ENCODE peak calls at places on chromosome 16, in eight cellular contexts. S is psoas muscle, M is bronchial epithelial cell, U is B cell, G is adrenal gland, Z is thoracic aorta, D is astrocyte of the spinal cord, V is epithelial cell of proximal tubule. Q is an unnamed sample.

GRCh38 chr16:21301895-21302291 is 23.8 kb upstream of the CRYM start:
- DNase-seq in S (no peak), U (no peak), V (no peak), M (no peak), G (no peak), Z (no peak), D (peak), Q (no peak)

GRCh38 chr16:4508806-4509205 is 29.8 kb downstream of the CDIP1 start:
- DNase-seq in U (no peak), M (no peak), G (no peak), D (no peak), V (no peak), S (no peak), Z (no peak), Q (no peak)

GRCh38 chr16:15737140-15737644 is 87.1 kb downstream of the NDE1 start:
- DNase-seq in G (no peak), S (no peak), Z (no peak), U (no peak), D (no peak), M (no peak), V (no peak), Q (no peak)

GRCh38 chr16:89700649-89701424 is 668 bp downstream of the SPATA2L start:
- DNase-seq in S (no peak), U (peak), Z (no peak), M (peak), V (no peak), G (no peak), D (peak), Q (peak)

GRCh38 chr16:88656291-88656980 is 5.6 kb upstream of the CYBA start:
- DNase-seq in V (no peak), S (no peak), M (no peak), Z (no peak), D (no peak), G (no peak), U (no peak), Q (no peak)

GRCh38 chr16:49280022-49280741 is 1.5 kb downstream of the CBLN1 start:
- DNase-seq in G (no peak), S (no peak), U (no peak), D (no peak), V (no peak), Z (no peak), M (no peak), Q (no peak)

GRCh38 chr16:88810868-88811599 is 694 bp downstream of the APRT start:
- DNase-seq in M (peak), G (peak), V (no peak), Z (peak), S (peak), D (peak), U (peak), Q (peak)

GRCh38 chr16:72561-73537 is at the start of gene RHBDF1:
- DNase-seq in G (no peak), M (no peak), S (peak), Z (no peak), U (no peak), D (no peak), V (no peak), Q (peak)

GRCh38 chr16:57036315-57036714 is 47.0 kb downstream of the NLRC5 start:
- DNase-seq in D (no peak), V (no peak), S (no peak), U (no peak), G (no peak), Z (no peak), M (no peak), Q (no peak)

GRCh38 chr16:53654946-53655345 is 48.7 kb downstream of the RPGRIP1L start:
- DNase-seq in S (no peak), D (no peak), Z (no peak), G (no peak), M (no peak), U (no peak), V (no peak), Q (no peak)

GRCh38 chr16:27110524-27110896 is 43.8 kb downstream of the C16orf82 start:
- DNase-seq in M (no peak), U (peak), D (no peak), S (no peak), G (no peak), V (no peak), Z (no peak), Q (no peak)

GRCh38 chr16:28845173-28846079 is 722 bp downstream of the TUFM start:
- DNase-seq in Z (no peak), S (no peak), D (peak), V (no peak), M (peak), U (no peak), G (no peak), Q (peak)

GRCh38 chr16:23852794-23853562 is 17.2 kb downstream of the PRKCB start:
- DNase-seq in D (no peak), M (no peak), V (no peak), S (no peak), G (no peak), U (no peak), Z (no peak), Q (peak)
- TF ChIP-seq CTCF in D (no peak), M (no peak), V (no peak), S (no peak), G (no peak), U (no peak), Z (no peak), Q (no peak)

GRCh38 chr16:17416461-17417221 is 54.1 kb downstream of the XYLT1 start:
- DNase-seq in V (no peak), S (no peak), M (no peak), U (peak), Z (no peak), D (peak), G (no peak), Q (peak)
- TF ChIP-seq CTCF in V (no peak), S (no peak), M (no peak), U (peak), Z (no peak), D (peak), G (peak), Q (peak)

GRCh38 chr16:75550211-75550662 is 5.8 kb downstream of the TMEM231 start:
- DNase-seq in M (peak), Z (no peak), D (peak), U (peak), V (no peak), G (no peak), S (no peak), Q (peak)
- TF ChIP-seq CTCF in M (peak), Z (no peak), D (peak), U (no peak), V (peak), G (peak), S (peak), Q (peak)

GRCh38 chr16:54931041-54931756 is 534 bp downstream of the IRX5 start:
- DNase-seq in U (peak), V (no peak), Z (no peak), S (peak), M (no peak), G (no peak), D (peak), Q (peak)
- TF ChIP-seq CTCF in U (no peak), V (no peak), Z (no peak), S (no peak), M (no peak), G (no peak), D (no peak), Q (no peak)

GRCh38 chr16:61014869-61015268 is 1021.4 kb downstream of the CDH8 start:
- DNase-seq in V (no peak), U (no peak), S (no peak), M (no peak), G (no peak), D (no peak), Z (no peak), Q (no peak)
- TF ChIP-seq CTCF in V (no peak), U (no peak), S (no peak), M (no peak), G (no peak), D (no peak), Z (no peak), Q (no peak)

GRCh38 chr16:69373019-69373418 is 12.8 kb downstream of the TERF2 start:
- DNase-seq in S (no peak), Z (no peak), G (no peak), V (no peak), D (no peak), U (no peak), M (no peak), Q (no peak)

GRCh38 chr16:69366431-69366830 is 14.8 kb upstream of the TMED6 start:
- DNase-seq in M (no peak), D (no peak), G (no peak), S (no peak), Z (no peak), V (no peak), U (no peak), Q (no peak)

GRCh38 chr16:69367980-69368379 is 16.4 kb upstream of the TMED6 start:
- DNase-seq in S (no peak), Z (no peak), D (no peak), U (no peak), M (peak), G (no peak), V (no peak), Q (no peak)

GRCh38 chr16:69376393-69377059 is 9.3 kb downstream of the TERF2 start:
- DNase-seq in D (no peak), Z (no peak), S (no peak), M (no peak), U (no peak), V (no peak), G (no peak), Q (no peak)

GRCh38 chr16:69371564-69371963 is 14.2 kb downstream of the TERF2 start:
- DNase-seq in M (no peak), S (no peak), Z (no peak), G (no peak), V (no peak), U (peak), D (no peak), Q (no peak)
- TF ChIP-seq CTCF in M (no peak), S (no peak), Z (no peak), G (no peak), V (no peak), U (no peak), D (no peak), Q (no peak)

DNA sequence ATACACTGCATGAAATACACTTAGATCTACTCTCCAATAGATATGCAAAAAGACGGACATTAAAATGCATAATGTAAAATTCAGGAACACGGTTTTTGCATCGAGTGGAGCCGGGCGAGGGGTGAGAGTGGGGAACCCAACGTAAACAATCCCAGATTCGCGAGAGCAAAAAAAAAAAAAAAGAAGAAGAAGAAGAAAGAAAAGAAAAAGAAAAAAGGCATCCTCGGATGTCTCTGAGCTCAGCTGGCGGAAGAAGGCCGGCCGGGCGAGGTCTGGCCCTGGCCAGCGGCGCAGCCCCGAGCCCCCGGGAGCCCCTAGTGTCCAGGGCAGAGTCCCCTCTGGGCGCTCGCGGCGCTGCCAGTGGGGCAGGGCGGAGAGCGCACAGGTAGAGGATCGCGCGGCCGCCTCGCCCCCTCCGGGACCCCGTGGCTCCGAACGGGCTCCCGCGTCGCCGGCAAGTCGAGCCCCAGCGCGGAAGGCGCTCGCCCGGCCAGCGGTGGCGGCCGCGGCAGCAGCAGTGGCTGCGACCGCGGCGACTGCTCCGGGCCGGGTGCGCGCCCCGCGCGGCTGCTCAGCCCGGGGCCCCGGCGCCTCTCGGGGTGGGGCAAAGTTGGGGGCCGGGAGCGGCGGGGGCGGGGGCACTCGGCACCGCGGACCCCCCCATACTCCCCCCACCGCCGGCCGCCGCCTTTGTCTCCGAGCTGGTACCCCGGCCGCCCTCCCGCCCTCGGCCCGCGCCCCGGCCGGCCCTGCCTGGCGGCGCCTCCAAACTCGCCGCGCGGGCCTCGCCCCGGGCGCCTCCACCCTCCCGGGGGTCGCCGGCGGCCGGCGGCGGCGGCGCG is 9.7 kb upstream of the ZFHX3 start:
- DNase-seq in D (no peak), U (peak), M (no peak), V (no peak), Z (no peak), G (peak), S (peak), Q (no peak)
- TF ChIP-seq CTCF in D (no peak), U (no peak), M (peak), V (peak), Z (no peak), G (no peak), S (peak), Q (no peak)

GRCh38 chr16:66661210-66661560 is 35.4 kb downstream of the CMTM4 start:
- DNase-seq in D (no peak), G (no peak), Z (no peak), V (no peak), U (no peak), S (no peak), M (no peak), Q (no peak)

GRCh38 chr16:66658143-66658859 is 38.2 kb downstream of the CMTM4 start:
- DNase-seq in S (no peak), G (no peak), Z (no peak), V (no peak), D (no peak), M (no peak), U (no peak), Q (no peak)

GRCh38 chr16:66662445-66663194 is 33.9 kb downstream of the CMTM4 start:
- DNase-seq in Z (no peak), D (peak), U (no peak), M (peak), V (no peak), S (no peak), G (no peak), Q (peak)

GRCh38 chr16:66658860-66659190 is 37.7 kb downstream of the CMTM4 start:
- DNase-seq in Z (no peak), S (no peak), U (no peak), M (no peak), V (no peak), G (no peak), D (no peak), Q (no peak)

GRCh38 chr16:66660422-66661209 is 35.9 kb downstream of the CMTM4 start:
- DNase-seq in V (peak), M (peak), Z (peak), U (no peak), D (peak), G (peak), S (peak), Q (no peak)
- TF ChIP-seq CTCF in V (peak), M (peak), Z (peak), U (no peak), D (peak), G (peak), S (peak), Q (no peak)